ENCODE peak calls at places on chromosomes 5 and 9, in four cellular contexts. R is SK-MEL-5, X is NCI-H460, E is AG08395. G is an unnamed sample.

GRCh38 chr5:179439181-179439990 is 94.1 kb upstream of the ADAMTS2 start:
- DNase-seq in R (no peak), X (no peak), E (no peak), G (no peak)

GRCh38 chr9:121736964-121737462 is 85.6 kb downstream of the DAB2IP start:
- DNase-seq in E (peak; percentile 20), X (no peak), R (peak; percentile 15), G (no peak)

GRCh38 chr5:166909926-166910325 is 1381.5 kb upstream of the WWC1 start:
- DNase-seq in X (no peak), E (no peak), R (no peak), G (no peak)

GRCh38 chr9:8401961-8402701 is 602.6 kb upstream of the DMAC1 start:
- DNase-seq in E (no peak), R (no peak), X (no peak), G (no peak)

GRCh38 chr9:86239053-86239770 is 20.2 kb downstream of the C9orf153 start:
- DNase-seq in R (peak; percentile 58), X (peak; percentile 11), E (no peak), G (no peak)

GRCh38 chr5:24177821-24178220 is 467.0 kb downstream of the CDH10 start:
- DNase-seq in E (no peak), R (no peak), X (no peak), G (no peak)

GRCh38 chr9:136439550-136440408 is at the start of gene INPP5E:
- DNase-seq in E (peak; percentile 93), R (peak; percentile 56), X (peak; percentile 33), G (peak; percentile 73)

GRCh38 chr5:124742983-124743533 is 3.4 kb downstream of the ZNF608 start:
- DNase-seq in X (no peak), R (peak; percentile 70), E (peak; percentile 44), G (peak; percentile 87)

GRCh38 chr9:88052446-88052845 is 78.1 kb upstream of the CDK20 start:
- DNase-seq in R (no peak), E (no peak), X (no peak), G (peak; percentile 16)

GRCh38 chr9:115333671-115334070 is 215.7 kb upstream of the TNC start:
- DNase-seq in E (no peak), X (no peak), R (no peak), G (no peak)

GRCh38 chr9:95070549-95071021 is 246.9 kb downstream of the FANCC start:
- DNase-seq in R (no peak), E (no peak), X (no peak), G (no peak)

GRCh38 chr5:11683666-11684065 is 220.6 kb downstream of the CTNND2 start:
- DNase-seq in X (no peak), E (no peak), R (no peak), G (no peak)

GRCh38 chr9:91131433-91131839 is 230.3 kb downstream of the AUH start:
- DNase-seq in E (peak; percentile 93), X (peak; percentile 75), R (peak; percentile 70), G (peak; percentile 72)

GRCh38 chr5:125526940-125527339 is 780.5 kb upstream of the ZNF608 start:
- DNase-seq in E (no peak), X (no peak), R (no peak), G (peak; percentile 23)

GRCh38 chr9:137493163-137494103 is 34.3 kb upstream of the NSMF start:
- DNase-seq in X (no peak), R (no peak), E (no peak), G (no peak)

GRCh38 chr5:156201793-156202388 is 125.1 kb upstream of the SGCD start:
- DNase-seq in R (no peak), E (peak; percentile 60), X (peak; percentile 22), G (no peak)

GRCh38 chr9:16543691-16544090 is 326.8 kb downstream of the BNC2 start:
- DNase-seq in E (no peak), X (no peak), R (no peak), G (no peak)

GRCh38 chr9:32551491-32552049 is 557 bp upstream of the SMIM27 start:
- DNase-seq in E (no peak), R (peak; percentile 20), X (no peak), G (peak; percentile 28)

GRCh38 chr5:164235176-164235914 is 729.9 kb downstream of the MAT2B start:
- DNase-seq in R (no peak), E (no peak), X (no peak), G (peak; percentile 72)

GRCh38 chr9:78288214-78288892 is 8.6 kb upstream of the PSAT1 start:
- DNase-seq in R (no peak), E (no peak), X (no peak), G (no peak)

GRCh38 chr9:68585034-68585761 is 44.5 kb upstream of the TMEM252 start:
- DNase-seq in R (peak; percentile 27), E (no peak), X (no peak), G (no peak)

GRCh38 chr9:127520941-127521918 is 69.9 kb downstream of the LRSAM1 start:
- DNase-seq in X (no peak), R (no peak), E (peak; percentile 67), G (peak; percentile 83)

GRCh38 chr9:123343428-123344272 is 12.3 kb upstream of the CRB2 start:
- DNase-seq in X (no peak), E (no peak), R (no peak), G (no peak)

GRCh38 chr5:179258001-179258921 is 87.0 kb downstream of the ADAMTS2 start:
- DNase-seq in R (no peak), X (no peak), E (no peak), G (no peak)

GRCh38 chr9:127004946-127005769 is 90.6 kb downstream of the RALGPS1 start:
- DNase-seq in R (no peak), E (no peak), X (no peak), G (peak; percentile 95)

GRCh38 chr5:157740211-157740610 is 3.3 kb upstream of the LSM11 start:
- DNase-seq in X (peak; percentile 41), E (no peak), R (peak; percentile 56), G (no peak)

G was measured in myocyte.